ENCODE peak calls at places on chromosomes 11 and 22, in four cellular contexts. One of them, this sample, is unnamed.

GRCh38 chr22:50014053-50014501 is 1.5 kb upstream of the IL17REL start:
- DNase-seq in NCI-H1436: no peak
- DNase-seq in endothelial cell: no peak
- DNase-seq in sciatic nerve: peak; percentile 48
- DNase-seq in this sample: no peak

GRCh38 chr11:115630109-115630700 is 126.0 kb upstream of the CADM1 start:
- DNase-seq in sciatic nerve: no peak
- DNase-seq in NCI-H1436: no peak
- DNase-seq in endothelial cell: no peak
- DNase-seq in this sample: no peak

GRCh38 chr22:32482708-32483107 is 8.1 kb downstream of the FBXO7 start:
- DNase-seq in NCI-H1436: no peak
- DNase-seq in sciatic nerve: no peak
- DNase-seq in endothelial cell: no peak
- DNase-seq in this sample: no peak

GRCh38 chr11:101880208-101880607 is 34.6 kb upstream of the CEP126 start:
- DNase-seq in NCI-H1436: peak; percentile 12
- DNase-seq in endothelial cell: no peak
- DNase-seq in sciatic nerve: no peak
- DNase-seq in this sample: no peak

GRCh38 chr11:116513894-116514293 is 258.9 kb downstream of the BUD13 start:
- DNase-seq in endothelial cell: peak; percentile 66
- DNase-seq in sciatic nerve: no peak
- DNase-seq in NCI-H1436: no peak
- DNase-seq in this sample: no peak

GRCh38 chr11:108472681-108473080 is 5.4 kb upstream of the C11orf65 start:
- DNase-seq in endothelial cell: no peak
- DNase-seq in NCI-H1436: no peak
- DNase-seq in sciatic nerve: no peak
- DNase-seq in this sample: no peak

GRCh38 chr11:125348141-125348651 is 147.9 kb downstream of the FEZ1 start:
- DNase-seq in sciatic nerve: no peak
- DNase-seq in endothelial cell: no peak
- DNase-seq in NCI-H1436: no peak
- DNase-seq in this sample: no peak

GRCh38 chr11:27701262-27702105 is 1.2 kb upstream of the BDNF start:
- DNase-seq in sciatic nerve: no peak
- DNase-seq in NCI-H1436: no peak
- DNase-seq in endothelial cell: no peak
- DNase-seq in this sample: no peak

GRCh38 chr22:24494535-24495364 is at the start of gene UPB1:
- DNase-seq in endothelial cell: no peak
- DNase-seq in NCI-H1436: no peak
- DNase-seq in sciatic nerve: no peak
- DNase-seq in this sample: no peak

GRCh38 chr11:126459691-126460404 is 104.4 kb downstream of the ST3GAL4 start:
- DNase-seq in sciatic nerve: no peak
- DNase-seq in endothelial cell: no peak
- DNase-seq in NCI-H1436: no peak
- DNase-seq in this sample: no peak

GRCh38 chr11:352456-353180 is 16.7 kb upstream of the B4GALNT4 start:
- DNase-seq in sciatic nerve: peak; percentile 46
- DNase-seq in endothelial cell: no peak
- DNase-seq in NCI-H1436: no peak
- DNase-seq in this sample: no peak

GRCh38 chr11:71384561-71384960 is 63.6 kb downstream of the DHCR7 start:
- DNase-seq in endothelial cell: no peak
- DNase-seq in NCI-H1436: no peak
- DNase-seq in sciatic nerve: no peak
- DNase-seq in this sample: no peak

GRCh38 chr11:119306373-119306890 is 10.5 kb downstream of the MCAM start:
- DNase-seq in endothelial cell: no peak
- DNase-seq in sciatic nerve: no peak
- DNase-seq in NCI-H1436: no peak
- DNase-seq in this sample: peak; percentile 91

GRCh38 chr11:72676874-72677341 is 2.7 kb upstream of the PDE2A start:
- DNase-seq in NCI-H1436: no peak
- DNase-seq in endothelial cell: peak; percentile 90
- DNase-seq in sciatic nerve: peak; percentile 77
- DNase-seq in this sample: no peak

GRCh38 chr11:60864856-60865513 is 2.4 kb upstream of the ZP1 start:
- DNase-seq in NCI-H1436: no peak
- DNase-seq in sciatic nerve: peak; percentile 18
- DNase-seq in endothelial cell: no peak
- DNase-seq in this sample: peak; percentile 37

GRCh38 chr11:11895672-11896071 is 53.9 kb downstream of the USP47 start:
- DNase-seq in endothelial cell: no peak
- DNase-seq in NCI-H1436: no peak
- DNase-seq in sciatic nerve: no peak
- DNase-seq in this sample: no peak

GRCh38 chr22:45425531-45426265 is 12.2 kb downstream of the RIBC2 start:
- DNase-seq in sciatic nerve: no peak
- DNase-seq in NCI-H1436: no peak
- DNase-seq in endothelial cell: no peak
- DNase-seq in this sample: no peak

GRCh38 chr11:46918087-46918751 is at the start of gene LRP4:
- DNase-seq in NCI-H1436: no peak
- DNase-seq in sciatic nerve: peak; percentile 78
- DNase-seq in endothelial cell: peak; percentile 72
- DNase-seq in this sample: no peak

GRCh38 chr11:8318536-8318935 is 54.9 kb upstream of the LMO1 start:
- DNase-seq in endothelial cell: peak; percentile 38
- DNase-seq in NCI-H1436: peak; percentile 54
- DNase-seq in sciatic nerve: no peak
- DNase-seq in this sample: no peak

GRCh38 chr22:44086759-44087158 is 62.7 kb downstream of the PARVB start:
- DNase-seq in NCI-H1436: no peak
- DNase-seq in sciatic nerve: no peak
- DNase-seq in endothelial cell: no peak
- DNase-seq in this sample: no peak

GRCh38 chr22:47632646-47633045 is 870.2 kb downstream of the TBC1D22A start:
- DNase-seq in endothelial cell: no peak
- DNase-seq in NCI-H1436: no peak
- DNase-seq in sciatic nerve: no peak
- DNase-seq in this sample: no peak

GRCh38 chr11:47399860-47400812 is 8.3 kb upstream of the SLC39A13 start:
- DNase-seq in endothelial cell: no peak
- DNase-seq in sciatic nerve: no peak
- DNase-seq in NCI-H1436: no peak
- DNase-seq in this sample: no peak

GRCh38 chr11:48129697-48130395 is 86.8 kb upstream of the OR4B1 start:
- DNase-seq in endothelial cell: no peak
- DNase-seq in sciatic nerve: no peak
- DNase-seq in NCI-H1436: no peak
- DNase-seq in this sample: no peak